ENCODE peak calls at places on chromosomes 6 and 20, in five cellular contexts. U, D, V, B and I are unnamed samples.

GRCh38 chr6:160534050-160534696 is 129.9 kb downstream of the LPA start:
- DNase-seq in D (peak), B (peak), U (no peak), V (peak), I (peak)

GRCh38 chr6:131534654-131534956 is 38.4 kb upstream of the ARG1 start:
- DNase-seq in D (no peak), V (no peak), B (no peak), U (no peak), I (no peak)

GRCh38 chr6:16472349-16473069 is 234.1 kb downstream of the GMPR start:
- DNase-seq in D (no peak), B (peak), V (no peak), U (no peak), I (no peak)

GRCh38 chr20:17226410-17227198 is at the start of gene PCSK2:
- DNase-seq in V (peak), D (peak), B (no peak), U (no peak), I (peak)

GRCh38 chr6:35360349-35361138 is 18.2 kb downstream of the PPARD start:
- DNase-seq in U (no peak), D (peak), B (peak), V (peak), I (no peak)

GRCh38 chr20:16387661-16388060 is 185.6 kb downstream of the KIF16B start:
- DNase-seq in B (no peak), U (no peak), D (no peak), V (no peak), I (no peak)

GRCh38 chr20:51175724-51176123 is 152.8 kb upstream of the KCNG1 start:
- DNase-seq in V (no peak), U (no peak), D (no peak), B (no peak), I (no peak)

GRCh38 chr6:144415014-144415413 is 129.9 kb downstream of the UTRN start:
- DNase-seq in U (no peak), V (no peak), B (peak), D (no peak), I (no peak)

GRCh38 chr6:107708435-107708834 is 115.7 kb downstream of the SCML4 start:
- DNase-seq in U (no peak), D (no peak), B (no peak), V (no peak), I (no peak)

GRCh38 chr6:99096186-99096585 is 148.4 kb upstream of the FBXL4 start:
- DNase-seq in U (no peak), V (no peak), D (no peak), B (no peak), I (no peak)

DNA sequence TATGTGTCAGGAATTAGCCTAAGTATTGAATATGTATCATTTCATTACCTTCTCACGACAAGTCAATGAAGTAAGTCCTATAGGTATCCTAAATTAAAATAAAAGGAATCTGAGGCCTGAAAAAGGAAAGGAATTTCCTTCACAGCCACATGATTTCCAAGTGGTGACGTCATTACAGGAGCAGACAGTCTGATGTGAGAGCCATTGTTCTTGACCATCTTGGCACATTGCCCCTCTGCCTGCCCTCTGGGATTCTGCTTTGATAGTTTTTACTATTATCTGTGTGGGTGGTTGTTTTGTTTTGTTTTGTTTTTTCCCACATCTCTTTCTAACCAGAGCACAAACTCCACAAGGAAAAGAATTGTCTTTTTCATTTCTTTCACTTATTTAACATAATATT is 219.8 kb upstream of the UFL1 start:
- DNase-seq in D (no peak), U (no peak), V (no peak), B (peak), I (no peak)
- TF ChIP-seq SUZ12 in D (no peak), U (no peak), V (no peak), B (no peak), I (no peak)

GRCh38 chr6:113632220-113632864 is 224.8 kb upstream of the MARCKS start:
- DNase-seq in B (peak), V (no peak), U (peak), D (no peak), I (no peak)

GRCh38 chr6:113636357-113636824 is 220.8 kb upstream of the MARCKS start:
- DNase-seq in U (no peak), V (no peak), D (no peak), B (peak), I (peak)

GRCh38 chr6:113633638-113634037 is 223.5 kb upstream of the MARCKS start:
- DNase-seq in V (no peak), D (no peak), U (no peak), B (no peak), I (no peak)

GRCh38 chr6:113635222-113635970 is 221.7 kb upstream of the MARCKS start:
- DNase-seq in B (no peak), V (no peak), U (no peak), D (no peak), I (no peak)

DNA sequence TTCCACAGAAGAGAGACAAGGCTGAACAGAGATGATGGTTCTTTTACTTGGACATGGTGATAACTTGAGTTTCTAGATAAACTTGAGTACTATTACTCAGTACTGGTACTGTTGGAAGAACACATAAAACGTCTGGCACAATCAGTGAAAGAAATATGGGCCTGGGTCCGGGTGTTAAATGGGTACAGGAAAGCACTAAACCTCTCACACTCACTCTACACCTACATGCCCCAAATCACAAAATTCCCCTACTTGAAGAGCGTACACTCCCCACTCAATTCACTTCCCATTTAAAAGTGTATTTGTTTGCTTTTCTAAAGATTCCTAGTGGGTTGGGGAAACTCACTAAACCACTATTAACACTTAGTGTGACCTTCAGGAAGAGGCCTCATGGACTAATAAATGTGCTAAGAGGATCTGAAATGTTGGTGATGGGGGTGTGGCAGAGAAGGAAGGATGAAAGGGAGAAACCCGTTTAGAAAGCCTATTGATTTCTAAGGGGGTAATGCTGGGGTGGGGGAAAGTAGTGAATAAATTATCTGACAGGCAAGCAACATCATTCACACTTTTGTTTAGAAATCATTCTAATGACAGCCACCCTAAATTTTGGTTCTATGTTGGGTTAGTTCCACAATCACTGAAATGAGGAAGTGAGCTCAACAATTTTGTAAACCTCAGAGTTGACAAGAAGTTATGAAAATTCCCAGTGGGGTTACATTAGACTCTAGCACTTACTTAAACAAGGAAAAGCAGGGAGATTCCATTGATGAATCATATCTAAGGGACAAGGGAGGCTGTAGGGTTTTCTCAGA is 222.6 kb upstream of the MARCKS start:
- DNase-seq in D (no peak), V (no peak), B (no peak), U (peak), I (no peak)
- TF ChIP-seq SUZ12 in D (no peak), V (no peak), B (no peak), U (no peak), I (no peak)

DNA sequence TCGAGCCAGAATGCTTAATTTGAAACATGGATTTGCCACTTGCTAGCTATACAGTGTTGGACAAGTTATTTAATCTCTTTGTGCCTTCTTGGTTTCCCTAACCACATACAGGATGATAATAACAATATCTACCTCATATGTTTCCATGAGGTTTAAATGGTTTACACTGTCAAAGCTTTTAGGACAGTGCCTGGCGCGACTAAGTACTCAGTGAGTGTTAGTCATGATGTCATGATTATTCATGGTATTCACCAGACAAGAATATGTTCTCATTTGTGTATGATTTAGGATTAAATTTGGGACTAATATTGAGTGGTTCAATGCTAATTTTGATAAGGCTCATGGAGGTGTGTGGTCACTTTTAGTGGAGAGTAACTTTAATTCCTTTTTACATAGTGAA is 167.4 kb downstream of the EYA4 start:
- DNase-seq in B (no peak), U (no peak), V (no peak), D (no peak), I (no peak)
- TF ChIP-seq SUZ12 in B (no peak), U (no peak), V (no peak), D (no peak), I (no peak)

DNA sequence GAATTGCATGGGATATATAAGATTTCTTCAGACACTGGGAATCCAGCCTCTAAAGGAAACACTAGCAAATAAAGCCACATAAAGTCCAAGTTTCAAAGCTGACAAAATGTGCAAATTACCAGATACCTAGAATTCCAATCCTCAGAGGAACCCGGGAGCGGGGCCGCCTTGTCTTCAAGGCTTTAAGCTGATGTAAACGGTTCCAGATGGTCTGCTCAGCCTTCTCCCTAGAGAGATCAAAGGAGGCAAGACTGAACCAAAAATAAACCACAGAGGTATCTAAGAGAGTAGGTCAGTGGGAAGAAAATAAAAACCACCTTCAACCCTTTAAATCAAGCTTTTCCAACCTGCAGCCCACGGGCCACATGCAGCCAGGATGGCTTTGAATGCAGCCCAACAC is 9.3 kb downstream of the CDK5RAP1 start:
- DNase-seq in B (no peak), D (peak), U (no peak), V (no peak), I (no peak)
- TF ChIP-seq SUZ12 in B (no peak), D (no peak), U (no peak), V (no peak), I (no peak)

GRCh38 chr6:68741501-68742343 is 106.6 kb downstream of the ADGRB3 start:
- DNase-seq in D (no peak), U (no peak), B (no peak), V (no peak), I (no peak)

GRCh38 chr6:68746376-68746775 is 111.3 kb downstream of the ADGRB3 start:
- DNase-seq in D (no peak), V (no peak), B (no peak), U (no peak), I (no peak)

GRCh38 chr6:68743099-68743498 is 108.0 kb downstream of the ADGRB3 start:
- DNase-seq in U (no peak), V (no peak), D (no peak), B (no peak), I (no peak)

DNA sequence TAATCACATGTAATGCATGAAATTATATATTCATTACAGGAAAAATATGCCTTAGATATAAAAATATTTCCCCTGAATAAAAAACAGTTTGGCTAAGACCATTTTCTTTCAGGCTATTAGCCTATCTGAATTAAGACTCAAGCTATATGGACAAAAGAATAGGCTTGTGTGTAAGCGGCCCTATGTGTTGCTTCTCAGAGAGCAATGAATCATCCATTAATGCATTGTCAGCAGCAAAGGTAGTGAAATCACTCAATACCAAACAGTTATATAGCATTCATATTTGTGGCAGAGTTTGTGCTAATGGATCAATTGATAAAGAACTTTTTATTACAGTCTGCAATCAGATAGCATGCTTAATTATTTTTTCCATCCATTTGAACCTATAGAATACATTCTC is 112.0 kb downstream of the ADGRB3 start:
- DNase-seq in U (no peak), B (no peak), D (no peak), V (no peak), I (no peak)
- TF ChIP-seq SUZ12 in U (no peak), B (no peak), D (no peak), V (no peak), I (no peak)

DNA sequence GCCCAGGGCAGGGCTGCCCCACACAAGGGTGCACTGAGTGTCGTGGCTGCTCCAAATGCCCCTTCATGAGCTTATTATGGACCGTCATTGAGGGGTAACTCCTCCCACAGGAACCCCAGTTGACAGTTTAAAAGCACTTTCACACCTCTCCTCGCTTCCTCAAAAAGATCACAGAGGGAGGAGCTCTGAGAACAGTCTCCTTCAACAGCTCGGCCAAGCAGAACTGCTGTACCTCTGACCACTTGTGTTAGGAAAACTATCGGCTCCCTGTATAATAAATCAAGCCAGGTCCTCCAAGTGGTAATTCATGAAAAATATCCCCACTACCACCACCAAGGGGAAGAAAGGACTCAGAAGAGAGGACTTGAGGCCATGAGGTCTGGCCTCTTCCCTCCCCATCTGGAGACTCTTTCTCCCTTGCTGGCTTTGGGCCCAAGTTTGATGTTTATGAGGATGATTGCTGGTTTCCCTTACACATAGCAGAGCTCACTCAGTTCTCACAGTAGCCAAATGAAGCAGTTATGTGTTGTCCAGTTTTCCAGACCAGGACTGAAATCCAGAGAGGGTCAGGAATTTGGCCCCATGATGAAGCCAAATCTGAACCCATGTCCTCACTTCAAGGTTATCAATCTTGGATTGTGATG is 8.7 kb downstream of the SNX21 start:
- DNase-seq in B (no peak), U (peak), V (no peak), D (no peak), I (no peak)
- TF ChIP-seq SUZ12 in B (no peak), U (no peak), V (no peak), D (no peak), I (no peak)

DNA sequence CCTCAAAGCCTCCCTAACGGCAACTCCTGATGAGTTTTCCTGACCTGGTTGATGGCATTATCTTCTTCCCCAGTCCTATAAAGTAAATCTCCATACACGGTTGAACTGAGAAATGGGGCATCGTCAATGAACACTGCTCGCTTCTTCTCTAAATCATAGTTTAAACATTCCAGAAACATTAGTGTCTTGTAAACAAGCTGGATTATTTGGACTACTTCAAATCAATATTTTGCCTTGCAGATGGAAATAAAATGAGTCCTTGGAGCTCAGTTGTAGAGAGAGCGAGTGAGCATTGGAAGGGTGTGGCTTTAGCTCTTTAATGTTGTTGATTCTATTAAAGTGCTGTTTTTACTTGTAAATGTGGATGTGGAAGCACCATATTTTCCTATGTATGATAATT is 18.3 kb downstream of the C6orf89 start:
- DNase-seq in B (no peak), D (no peak), V (no peak), U (no peak), I (no peak)
- TF ChIP-seq SUZ12 in B (no peak), D (no peak), V (no peak), U (no peak), I (no peak)

DNA sequence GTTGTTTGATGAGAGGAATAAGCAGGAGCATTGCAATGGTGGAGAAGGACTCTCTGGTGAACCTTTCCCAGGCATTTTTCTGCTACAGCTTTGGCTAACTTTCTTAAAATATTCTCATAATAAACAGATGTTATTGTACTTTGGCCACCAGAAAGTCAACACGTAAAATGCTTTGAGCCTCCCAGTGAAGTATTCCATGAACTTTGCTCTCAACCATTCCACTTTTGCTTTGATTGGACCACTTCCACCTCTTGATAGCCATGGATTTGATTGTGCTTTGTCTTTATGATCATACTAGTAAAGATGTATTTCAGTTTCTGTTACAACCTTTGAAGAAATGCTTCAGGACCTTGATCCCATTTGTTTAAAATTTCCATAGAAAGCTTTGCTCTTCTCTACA is 241.1 kb downstream of the TENT5A start:
- DNase-seq in U (no peak), B (peak), V (no peak), D (no peak), I (no peak)
- TF ChIP-seq SUZ12 in U (no peak), B (no peak), V (no peak), D (no peak), I (no peak)